ENCODE peak calls at places on chromosomes 7 and 10, in eight cellular contexts. V is astrocyte of the cerebellum; A is OCI-LY7; P is upper lobe of right lung; Y is cardiac fibroblast; X is colonic mucosa; S is CD8-positive, alpha-beta T cell; U is HFFc6. D is an unnamed sample.

GRCh38 chr7:16801111-16801542 is 3.7 kb downstream of the AGR2 start:
- DNase-seq in V (peak; percentile 53), A (peak; percentile 43), P (no peak), Y (peak; percentile 66), X (no peak), S (no peak), U (peak; percentile 84), D (no peak)

GRCh38 chr7:31540786-31541185 is 26.9 kb downstream of the ITPRID1 start:
- DNase-seq in V (no peak), A (no peak), P (no peak), Y (no peak), X (no peak), S (no peak), U (no peak), D (no peak)

GRCh38 chr10:101436302-101436701 is 82.3 kb downstream of the BTRC start:
- DNase-seq in V (no peak), A (no peak), P (no peak), Y (no peak), X (no peak), S (no peak), U (no peak), D (no peak)

GRCh38 chr7:150972746-150973145 is 5.4 kb downstream of the KCNH2 start:
- DNase-seq in V (no peak), A (no peak), P (no peak), Y (no peak), X (no peak), S (no peak), U (no peak), D (no peak)

GRCh38 chr10:63700209-63700934 is 179.2 kb downstream of the REEP3 start:
- DNase-seq in V (peak; percentile 93), A (no peak), P (no peak), Y (peak; percentile 94), X (no peak), S (no peak), U (peak; percentile 96), D (no peak)

GRCh38 chr10:102009801-102010425 is 46.1 kb downstream of the ARMH3 start:
- DNase-seq in V (peak; percentile 88), A (peak; percentile 80), P (no peak), Y (peak; percentile 94), X (peak; percentile 49), S (peak; percentile 24), U (peak; percentile 89), D (no peak)

GRCh38 chr10:2245580-2245979 is 508.3 kb upstream of the ADARB2 start:
- DNase-seq in V (no peak), A (no peak), P (no peak), Y (no peak), X (no peak), S (no peak), U (no peak), D (no peak)

GRCh38 chr10:85542149-85542548 is 824.4 kb downstream of the GRID1 start:
- DNase-seq in V (no peak), A (no peak), P (no peak), Y (no peak), X (no peak), S (no peak), U (no peak), D (no peak)

GRCh38 chr7:53003653-53004445 is 31.6 kb upstream of the POM121L12 start:
- DNase-seq in V (no peak), A (no peak), P (peak; percentile 61), Y (no peak), X (no peak), S (no peak), U (no peak), D (no peak)

GRCh38 chr7:47405921-47406765 is 175.8 kb downstream of the TNS3 start:
- DNase-seq in V (peak; percentile 56), A (no peak), P (peak; percentile 94), Y (peak; percentile 54), X (peak; percentile 80), S (no peak), U (no peak), D (no peak)

GRCh38 chr7:108247646-108248045 is 117.5 kb upstream of the LAMB4 start:
- DNase-seq in V (no peak), A (no peak), P (no peak), Y (peak; percentile 45), X (no peak), S (no peak), U (no peak), D (no peak)

GRCh38 chr7:54738737-54739136 is 20.3 kb downstream of the SEC61G start:
- DNase-seq in V (no peak), A (no peak), P (no peak), Y (no peak), X (no peak), S (no peak), U (no peak), D (no peak)

GRCh38 chr7:25032774-25033743 is 53.1 kb upstream of the OSBPL3 start:
- DNase-seq in V (no peak), A (no peak), P (no peak), Y (no peak), X (no peak), S (no peak), U (peak; percentile 18), D (no peak)

GRCh38 chr7:645606-646005 is 80.9 kb upstream of the DNAAF5 start:
- DNase-seq in V (no peak), A (no peak), P (peak; percentile 46), Y (no peak), X (no peak), S (no peak), U (no peak), D (no peak)

GRCh38 chr10:109765838-109766237 is 157.5 kb downstream of the XPNPEP1 start:
- DNase-seq in V (no peak), A (no peak), P (no peak), Y (no peak), X (no peak), S (no peak), U (no peak), D (no peak)

GRCh38 chr7:105745681-105746330 is 130.6 kb downstream of the ATXN7L1 start:
- DNase-seq in V (no peak), A (no peak), P (no peak), Y (no peak), X (no peak), S (no peak), U (no peak), D (no peak)

GRCh38 chr7:27930910-27931476 is 191.0 kb downstream of the TAX1BP1 start:
- DNase-seq in V (no peak), A (no peak), P (no peak), Y (no peak), X (no peak), S (no peak), U (no peak), D (no peak)

GRCh38 chr7:27933691-27934565 is 194.0 kb downstream of the TAX1BP1 start:
- DNase-seq in V (peak; percentile 98), A (peak; percentile 10), P (no peak), Y (no peak), X (no peak), S (no peak), U (peak; percentile 36), D (no peak)

GRCh38 chr7:27925573-27926201 is 185.7 kb downstream of the TAX1BP1 start:
- DNase-seq in V (no peak), A (no peak), P (no peak), Y (no peak), X (no peak), S (no peak), U (no peak), D (no peak)

GRCh38 chr7:27928001-27928400 is 188.0 kb downstream of the TAX1BP1 start:
- DNase-seq in V (no peak), A (no peak), P (no peak), Y (no peak), X (no peak), S (no peak), U (no peak), D (no peak)

GRCh38 chr7:27929127-27929526 is 189.2 kb downstream of the TAX1BP1 start:
- DNase-seq in V (no peak), A (no peak), P (no peak), Y (no peak), X (no peak), S (no peak), U (no peak), D (no peak)
- TF ChIP-seq CTCF in V (no peak), A (no peak), P (no peak), Y (no peak), X (no peak), S (no peak), U (peak; percentile 38), D (no peak)

DNA sequence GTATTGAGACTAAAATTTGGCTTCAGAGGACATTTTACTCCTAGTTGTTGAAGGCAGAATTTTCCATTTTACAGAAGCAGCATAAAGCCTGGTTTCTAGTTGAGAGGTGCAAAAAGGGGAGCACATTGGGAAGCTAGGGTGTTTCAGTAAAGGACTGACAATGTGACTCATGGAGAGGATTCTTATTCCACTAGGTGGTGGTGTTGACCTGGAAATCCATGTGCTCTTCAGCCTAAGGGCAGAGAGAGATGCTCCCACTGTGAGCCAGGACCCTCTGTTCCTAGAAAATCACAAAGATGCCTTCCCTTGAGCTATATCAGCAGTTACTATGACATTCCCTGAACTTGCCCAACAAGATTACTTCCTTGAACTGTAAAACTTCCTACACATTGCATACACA is 687.8 kb downstream of the IPMK start:
- DNase-seq in V (peak; percentile 9), A (peak; percentile 8), P (no peak), Y (peak; percentile 24), X (no peak), S (no peak), U (no peak), D (no peak)
- TF ChIP-seq CTCF in V (peak; percentile 40), A (peak; percentile 48), P (peak; percentile 27), Y (peak; percentile 44), X (no peak), S (no peak), U (peak; percentile 70), D (no peak)

DNA sequence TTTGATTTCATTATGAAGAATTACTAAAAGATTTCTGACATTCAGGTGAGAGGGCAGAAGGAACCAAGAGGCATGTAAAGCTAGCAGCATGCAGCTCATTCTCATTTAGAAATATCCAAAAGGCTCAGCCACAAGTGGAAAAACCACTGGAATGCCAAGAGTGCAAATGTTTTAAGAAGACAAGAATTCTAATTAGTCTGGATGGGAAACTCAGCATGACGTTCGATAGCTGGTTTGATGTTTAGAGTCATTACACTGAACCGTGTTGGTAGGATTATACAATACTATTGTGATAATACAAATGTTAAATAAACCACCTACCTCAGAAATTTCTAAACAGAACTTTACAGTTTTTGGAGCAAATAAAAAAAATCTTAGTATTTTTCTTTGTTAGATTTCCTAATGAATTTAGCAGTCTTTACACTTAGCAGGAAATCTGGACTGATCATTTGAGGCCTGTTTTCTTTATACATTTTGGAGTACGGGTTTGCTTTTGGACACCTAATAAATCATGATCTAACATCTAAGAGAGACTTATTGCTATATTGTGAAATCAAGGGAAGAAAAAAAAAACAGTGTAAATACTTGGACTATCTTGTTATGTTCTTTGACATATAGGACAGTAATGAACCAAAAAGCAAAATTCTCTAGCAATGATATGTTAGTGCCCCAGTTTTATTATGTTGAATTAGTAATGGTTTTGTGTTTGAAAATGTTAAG is 353.9 kb upstream of the SEMA3A start:
- DNase-seq in V (peak; percentile 97), A (no peak), P (no peak), Y (peak; percentile 51), X (no peak), S (no peak), U (peak; percentile 14), D (no peak)
- TF ChIP-seq CTCF in V (no peak), A (no peak), P (no peak), Y (no peak), X (no peak), S (no peak), U (no peak), D (no peak)

DNA sequence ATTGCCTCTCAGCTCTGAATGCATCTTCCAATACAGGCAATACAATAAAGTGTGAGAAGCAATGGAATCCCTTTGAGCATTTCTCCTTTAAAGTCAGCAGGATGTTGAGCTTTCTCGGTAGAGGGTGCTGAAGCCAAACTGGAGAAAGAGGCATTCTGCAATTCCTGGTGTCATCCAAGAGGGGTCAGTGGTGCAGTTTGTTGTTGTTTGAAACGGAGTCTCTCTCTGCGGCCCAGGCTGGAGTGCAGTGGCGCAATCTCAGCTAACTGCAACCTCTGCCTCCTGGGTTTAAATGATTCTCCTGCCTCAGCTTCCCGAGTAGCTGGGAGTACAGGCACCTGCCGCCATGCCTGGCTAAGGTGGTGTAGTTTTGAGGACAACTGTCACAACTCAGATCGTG is 486.5 kb downstream of the CALN1 start:
- DNase-seq in V (no peak), A (peak; percentile 2), P (no peak), Y (no peak), X (no peak), S (no peak), U (no peak), D (no peak)
- TF ChIP-seq CTCF in V (no peak), A (peak; percentile 46), P (no peak), Y (no peak), X (no peak), S (no peak), U (no peak), D (no peak)